ENCODE peak calls at places on chromosome 1, in six cellular contexts. One of them, this sample, is unnamed.

GRCh38 chr1:41041866-41042265 is 20.3 kb upstream of the SLFNL1 start:
- DNase-seq in neuronal stem cell: no peak
- DNase-seq in mesenchymal stem cell: peak; percentile 49
- DNase-seq in H9: no peak
- DNase-seq in IMR-90: peak; percentile 58
- DNase-seq in H1: no peak
- DNase-seq in this sample: no peak

GRCh38 chr1:46725736-46726108 is 6.8 kb upstream of the EFCAB14 start:
- DNase-seq in H1: no peak
- DNase-seq in neuronal stem cell: no peak
- DNase-seq in H9: no peak
- DNase-seq in mesenchymal stem cell: no peak
- DNase-seq in IMR-90: peak; percentile 35
- DNase-seq in this sample: peak; percentile 67

GRCh38 chr1:113617438-113618141 is 141.7 kb downstream of the PHTF1 start:
- DNase-seq in mesenchymal stem cell: no peak
- DNase-seq in neuronal stem cell: no peak
- DNase-seq in H1: no peak
- DNase-seq in H9: no peak
- DNase-seq in IMR-90: peak; percentile 36
- DNase-seq in this sample: no peak

GRCh38 chr1:27724961-27725373 is 794 bp upstream of the FAM76A start:
- DNase-seq in H1: peak; percentile 70
- DNase-seq in neuronal stem cell: no peak
- DNase-seq in mesenchymal stem cell: no peak
- DNase-seq in IMR-90: no peak
- DNase-seq in H9: peak; percentile 85
- DNase-seq in this sample: peak; percentile 18

GRCh38 chr1:179002552-179003345 is 22.9 kb upstream of the FAM20B start:
- DNase-seq in IMR-90: peak; percentile 52
- DNase-seq in neuronal stem cell: peak; percentile 93
- DNase-seq in H9: peak; percentile 94
- DNase-seq in H1: peak; percentile 99
- DNase-seq in mesenchymal stem cell: peak; percentile 80
- DNase-seq in this sample: peak; percentile 80

GRCh38 chr1:239212841-239213240 is 173.5 kb upstream of the CHRM3 start:
- DNase-seq in neuronal stem cell: no peak
- DNase-seq in H9: no peak
- DNase-seq in IMR-90: no peak
- DNase-seq in H1: no peak
- DNase-seq in mesenchymal stem cell: no peak
- DNase-seq in this sample: no peak

GRCh38 chr1:110673805-110674336 is 869 bp downstream of the KCNA3 start:
- DNase-seq in IMR-90: no peak
- DNase-seq in mesenchymal stem cell: no peak
- DNase-seq in H1: no peak
- DNase-seq in H9: no peak
- DNase-seq in neuronal stem cell: no peak
- DNase-seq in this sample: no peak

GRCh38 chr1:206579747-206580437 is 32.4 kb downstream of the EIF2D start:
- DNase-seq in H9: no peak
- DNase-seq in H1: no peak
- DNase-seq in mesenchymal stem cell: no peak
- DNase-seq in neuronal stem cell: no peak
- DNase-seq in IMR-90: peak; percentile 22
- DNase-seq in this sample: peak; percentile 42

GRCh38 chr1:180976958-180977357 is 45.7 kb downstream of the STX6 start:
- DNase-seq in neuronal stem cell: no peak
- DNase-seq in mesenchymal stem cell: no peak
- DNase-seq in H1: no peak
- DNase-seq in IMR-90: no peak
- DNase-seq in H9: no peak
- DNase-seq in this sample: no peak

GRCh38 chr1:41286992-41287391 is 44.9 kb upstream of the SCMH1 start:
- DNase-seq in H9: no peak
- DNase-seq in IMR-90: no peak
- DNase-seq in neuronal stem cell: no peak
- DNase-seq in H1: no peak
- DNase-seq in mesenchymal stem cell: no peak
- DNase-seq in this sample: no peak

GRCh38 chr1:154352581-154353459 is 27.5 kb downstream of the ATP8B2 start:
- DNase-seq in H1: peak; percentile 76
- DNase-seq in H9: peak; percentile 71
- DNase-seq in mesenchymal stem cell: peak; percentile 70
- DNase-seq in neuronal stem cell: peak; percentile 18
- DNase-seq in IMR-90: peak; percentile 31
- DNase-seq in this sample: peak; percentile 47

GRCh38 chr1:197972406-197972805 is 55.2 kb downstream of the LHX9 start:
- DNase-seq in mesenchymal stem cell: no peak
- DNase-seq in IMR-90: no peak
- DNase-seq in H9: no peak
- DNase-seq in neuronal stem cell: no peak
- DNase-seq in H1: no peak
- DNase-seq in this sample: no peak

GRCh38 chr1:197970771-197971170 is 53.6 kb downstream of the LHX9 start:
- DNase-seq in neuronal stem cell: no peak
- DNase-seq in H9: no peak
- DNase-seq in H1: no peak
- DNase-seq in IMR-90: no peak
- DNase-seq in mesenchymal stem cell: no peak
- DNase-seq in this sample: no peak

GRCh38 chr1:197981546-197981945 is 64.4 kb downstream of the LHX9 start:
- DNase-seq in H1: no peak
- DNase-seq in H9: no peak
- DNase-seq in neuronal stem cell: no peak
- DNase-seq in mesenchymal stem cell: no peak
- DNase-seq in IMR-90: no peak
- DNase-seq in this sample: no peak

GRCh38 chr1:197980457-197980856 is 63.3 kb downstream of the LHX9 start:
- DNase-seq in IMR-90: no peak
- DNase-seq in H1: no peak
- DNase-seq in neuronal stem cell: no peak
- DNase-seq in H9: peak; percentile 32
- DNase-seq in mesenchymal stem cell: no peak
- DNase-seq in this sample: no peak

DNA sequence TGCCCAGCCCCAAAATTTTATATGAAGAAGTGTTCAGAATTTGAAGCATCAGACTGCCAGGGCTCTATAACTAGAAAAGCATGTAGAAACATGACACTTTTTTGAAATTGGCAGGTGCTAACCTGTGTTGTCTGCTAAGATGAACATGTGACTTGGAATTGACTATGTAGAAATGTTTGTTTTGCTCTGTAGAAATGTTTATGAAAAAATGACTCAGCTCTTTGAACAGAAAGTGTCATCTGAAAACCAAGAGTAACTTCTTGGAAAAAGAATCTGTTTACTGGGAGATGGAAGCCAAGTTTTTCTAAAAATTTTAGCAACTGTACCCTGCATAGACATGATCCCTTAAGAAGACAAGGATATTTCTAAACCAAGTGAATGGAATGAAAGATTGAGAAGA is 59.2 kb downstream of the LHX9 start:
- DNase-seq in IMR-90: peak; percentile 15
- DNase-seq in H1: no peak
- DNase-seq in neuronal stem cell: no peak
- DNase-seq in mesenchymal stem cell: no peak
- DNase-seq in H9: no peak
- DNase-seq in this sample: no peak
- H3K27me3 ChIP-seq in IMR-90: no peaks in the 10 kb centered on the region
- H3K27me3 ChIP-seq in H1: no peaks in the 10 kb centered on the region
- H3K27me3 ChIP-seq in neuronal stem cell: no peaks in the 10 kb centered on the region
- H3K27me3 ChIP-seq in mesenchymal stem cell: no peaks in the 10 kb centered on the region
- H3K27me3 ChIP-seq in H9: no peaks in the 10 kb centered on the region
- H3K27me3 ChIP-seq in this sample: no peaks in the 10 kb centered on the region

DNA sequence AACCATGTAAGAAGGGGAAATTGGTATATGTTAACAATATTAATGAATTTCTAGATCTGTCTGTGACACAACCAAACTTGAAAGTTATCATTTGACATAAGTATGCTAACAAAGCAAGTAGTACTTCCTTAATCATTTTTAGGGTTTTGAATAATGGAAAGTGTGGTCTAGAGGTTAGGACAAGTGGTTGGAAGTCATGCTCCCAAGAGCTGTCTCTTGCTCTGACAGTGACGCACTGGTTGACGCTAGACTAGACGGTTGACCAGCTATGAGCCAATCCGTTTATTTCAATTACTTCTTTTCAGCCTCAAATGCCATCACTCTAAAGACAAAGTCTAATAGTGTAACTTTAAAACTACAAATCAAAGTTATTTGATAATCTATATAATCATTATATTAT is 20.7 kb upstream of the RGS1 start:
- DNase-seq in neuronal stem cell: no peak
- DNase-seq in H1: no peak
- DNase-seq in H9: no peak
- DNase-seq in mesenchymal stem cell: no peak
- DNase-seq in IMR-90: no peak
- DNase-seq in this sample: no peak
- H4K91ac ChIP-seq in neuronal stem cell: no peak overlapping the region
- H4K91ac ChIP-seq in H1: no peak overlapping the region
- H4K91ac ChIP-seq in H9: no peak overlapping the region
- H4K91ac ChIP-seq in mesenchymal stem cell: no peak overlapping the region
- H4K91ac ChIP-seq in IMR-90: no peak overlapping the region
- H4K91ac ChIP-seq in this sample: no peak overlapping the region

GRCh38 chr1:215718888-215719287 is 151.8 kb downstream of the KCTD3 start:
- DNase-seq in H1: no peak
- DNase-seq in mesenchymal stem cell: no peak
- DNase-seq in IMR-90: no peak
- DNase-seq in H9: no peak
- DNase-seq in neuronal stem cell: no peak
- DNase-seq in this sample: no peak
- H3K23ac ChIP-seq in H1: no peak overlapping the region
- H3K23ac ChIP-seq in mesenchymal stem cell: no peak overlapping the region
- H3K23ac ChIP-seq in IMR-90: peak overlapping the region; percentile 7
- H3K23ac ChIP-seq in H9: no peak overlapping the region
- H3K23ac ChIP-seq in neuronal stem cell: no peak overlapping the region
- H3K23ac ChIP-seq in this sample: no peak overlapping the region

GRCh38 chr1:186780081-186780480 is 48.7 kb upstream of the PLA2G4A start:
- DNase-seq in neuronal stem cell: no peak
- DNase-seq in mesenchymal stem cell: no peak
- DNase-seq in IMR-90: no peak
- DNase-seq in H9: no peak
- DNase-seq in H1: no peak
- DNase-seq in this sample: no peak
- H3K27me3 ChIP-seq in neuronal stem cell: no peaks in the 10 kb centered on the region
- H3K27me3 ChIP-seq in mesenchymal stem cell: no peaks in the 10 kb centered on the region
- H3K27me3 ChIP-seq in IMR-90: no peaks in the 10 kb centered on the region
- H3K27me3 ChIP-seq in H9: no peaks in the 10 kb centered on the region
- H3K27me3 ChIP-seq in H1: no peaks in the 10 kb centered on the region
- H3K27me3 ChIP-seq in this sample: no peaks in the 10 kb centered on the region

DNA sequence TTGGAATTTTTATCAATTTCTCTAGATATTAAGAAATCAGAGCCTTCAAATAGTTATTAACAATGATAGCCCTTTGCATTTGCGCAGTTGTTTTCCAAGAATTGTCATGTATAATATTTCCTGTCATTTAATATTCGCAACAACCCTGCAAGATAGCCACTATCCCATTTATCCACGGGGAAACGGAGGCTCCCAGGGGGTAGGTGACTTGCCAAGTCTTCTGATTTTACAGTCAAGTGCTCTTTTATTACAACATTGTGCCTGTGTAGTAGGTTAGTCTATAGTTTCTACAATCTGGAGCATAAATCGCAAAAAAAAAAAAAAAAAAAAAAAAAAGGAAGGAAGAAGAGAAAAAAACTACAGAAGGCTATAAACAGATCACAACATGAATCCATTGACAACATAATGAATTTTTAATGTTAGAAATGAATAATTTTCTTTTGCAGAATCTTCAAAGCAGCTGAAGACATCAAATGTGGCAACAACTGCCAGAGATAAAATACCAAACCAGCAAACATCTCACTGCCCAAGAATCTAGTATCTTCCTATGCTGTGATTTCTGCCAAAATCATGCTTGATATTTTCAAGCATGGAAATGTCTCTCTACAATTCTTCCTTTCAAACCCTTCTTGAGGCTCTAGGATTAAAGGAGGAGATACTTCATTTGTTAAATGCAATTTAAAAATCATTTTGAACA is 125.5 kb downstream of the PTPN14 start:
- DNase-seq in IMR-90: no peak
- DNase-seq in H9: no peak
- DNase-seq in mesenchymal stem cell: no peak
- DNase-seq in neuronal stem cell: no peak
- DNase-seq in H1: no peak
- DNase-seq in this sample: peak; percentile 18
- H4K91ac ChIP-seq in IMR-90: no peak overlapping the region
- H4K91ac ChIP-seq in H9: no peak overlapping the region
- H4K91ac ChIP-seq in mesenchymal stem cell: no peak overlapping the region
- H4K91ac ChIP-seq in neuronal stem cell: no peak overlapping the region
- H4K91ac ChIP-seq in H1: no peak overlapping the region
- H4K91ac ChIP-seq in this sample: no peak overlapping the region

DNA sequence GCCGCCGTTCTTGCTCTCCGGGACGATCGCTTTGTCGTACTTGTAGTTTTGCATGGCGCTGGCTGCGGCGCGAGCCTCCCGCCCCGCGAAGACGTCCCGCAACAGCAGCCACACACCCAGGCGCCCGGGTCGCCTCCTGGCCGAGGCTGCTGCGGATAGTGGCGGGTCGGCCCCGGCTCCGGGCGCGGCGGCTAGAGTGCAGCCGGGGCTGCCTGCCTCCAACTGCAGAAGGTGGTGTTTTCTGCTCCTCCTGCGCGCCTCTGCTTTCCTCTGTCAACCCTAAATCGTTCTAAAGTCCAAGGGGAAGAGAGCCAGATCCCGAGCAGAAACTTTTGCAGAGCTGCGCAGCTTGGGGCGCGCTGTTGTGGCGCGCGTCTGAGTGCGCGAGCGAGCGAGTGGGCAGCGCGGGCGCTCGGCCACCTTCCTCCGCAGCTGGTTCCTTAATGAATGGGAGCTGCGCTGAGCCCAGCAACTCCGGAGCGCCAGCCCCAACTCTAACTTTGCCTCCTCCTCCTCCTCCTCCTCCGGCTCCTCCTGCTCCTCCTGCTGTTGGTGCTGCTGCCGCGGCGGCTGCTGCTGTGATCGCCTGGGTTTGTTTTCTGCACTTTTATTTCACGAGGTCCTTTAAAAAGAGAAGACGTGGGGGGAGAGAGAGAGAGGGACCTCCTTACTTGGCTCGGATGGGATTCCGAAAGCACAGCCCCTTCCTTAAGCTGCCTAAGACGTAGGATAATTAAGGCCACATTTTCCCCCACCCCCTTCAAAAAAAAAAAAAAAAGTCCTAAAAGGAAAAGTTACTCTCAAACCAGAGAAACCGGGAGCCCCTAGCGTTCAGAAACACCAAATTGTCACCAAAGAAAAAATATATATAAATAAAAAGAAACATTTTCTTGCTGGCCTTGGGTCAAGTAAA is at the start of gene PLPP3:
- DNase-seq in H9: peak; percentile 87
- DNase-seq in neuronal stem cell: peak; percentile 85
- DNase-seq in mesenchymal stem cell: peak; percentile 95
- DNase-seq in H1: peak; percentile 80
- DNase-seq in IMR-90: peak; percentile 94
- DNase-seq in this sample: peak; percentile 85
- H3K23ac ChIP-seq in H9: no peak within 1 kb of the TSS
- H3K23ac ChIP-seq in neuronal stem cell: peak within 1 kb of the TSS; percentile 56
- H3K23ac ChIP-seq in mesenchymal stem cell: peak within 1 kb of the TSS; percentile 86
- H3K23ac ChIP-seq in H1: no peak within 1 kb of the TSS
- H3K23ac ChIP-seq in IMR-90: peak within 1 kb of the TSS; percentile 99
- H3K23ac ChIP-seq in this sample: no peak within 1 kb of the TSS

GRCh38 chr1:36675106-36675505 is 192.4 kb upstream of the CSF3R start:
- DNase-seq in IMR-90: no peak
- DNase-seq in H9: no peak
- DNase-seq in neuronal stem cell: no peak
- DNase-seq in H1: no peak
- DNase-seq in mesenchymal stem cell: no peak
- DNase-seq in this sample: no peak
- H3K27me3 ChIP-seq in IMR-90: no peaks in the 10 kb centered on the region
- H3K27me3 ChIP-seq in H9: no peaks in the 10 kb centered on the region
- H3K27me3 ChIP-seq in neuronal stem cell: peaks cover 8% of the 10 kb centered on the region
- H3K27me3 ChIP-seq in H1: no peaks in the 10 kb centered on the region
- H3K27me3 ChIP-seq in mesenchymal stem cell: no peaks in the 10 kb centered on the region
- H3K27me3 ChIP-seq in this sample: no peaks in the 10 kb centered on the region